ENCODE peak calls at places on chromosomes 6 and 20, in seven cellular contexts. C is endothelial cell, A is neural crest cell, P is omental fat pad, Z is mammary epithelial cell, M is upper lobe of right lung, Q is cardiac muscle cell. E is an unnamed sample.

GRCh38 chr6:46651006-46651405 is 1.6 kb downstream of the CYP39A1 start:
- DNase-seq in C (no peak), A (no peak), P (no peak), Z (no peak), M (no peak), Q (no peak), E (no peak)

GRCh38 chr6:43746071-43746470 is 23.9 kb upstream of the VEGFA start:
- DNase-seq in C (no peak), A (no peak), P (no peak), Z (no peak), M (no peak), Q (no peak), E (no peak)

GRCh38 chr6:47180633-47181032 is 129.1 kb downstream of the TNFRSF21 start:
- DNase-seq in C (no peak), A (no peak), P (no peak), Z (peak; percentile 88), M (no peak), Q (no peak), E (no peak)

GRCh38 chr6:97885230-97885772 is 602.3 kb upstream of the MMS22L start:
- DNase-seq in C (no peak), A (no peak), P (no peak), Z (no peak), M (no peak), Q (no peak), E (no peak)

GRCh38 chr6:144712541-144712940 is 427.4 kb downstream of the UTRN start:
- DNase-seq in C (no peak), A (no peak), P (no peak), Z (no peak), M (no peak), Q (peak; percentile 15), E (no peak)

GRCh38 chr20:3243718-3244358 is 4.8 kb upstream of the SLC4A11 start:
- DNase-seq in C (no peak), A (no peak), P (no peak), Z (no peak), M (no peak), Q (no peak), E (no peak)

GRCh38 chr6:144898052-144898689 is 613.0 kb downstream of the UTRN start:
- DNase-seq in C (no peak), A (no peak), P (no peak), Z (peak; percentile 80), M (no peak), Q (no peak), E (no peak)

GRCh38 chr6:150418825-150419594 is 50.2 kb downstream of the IYD start:
- DNase-seq in C (peak; percentile 73), A (peak; percentile 72), P (no peak), Z (peak; percentile 50), M (peak; percentile 85), Q (peak; percentile 79), E (peak; percentile 46)

DNA sequence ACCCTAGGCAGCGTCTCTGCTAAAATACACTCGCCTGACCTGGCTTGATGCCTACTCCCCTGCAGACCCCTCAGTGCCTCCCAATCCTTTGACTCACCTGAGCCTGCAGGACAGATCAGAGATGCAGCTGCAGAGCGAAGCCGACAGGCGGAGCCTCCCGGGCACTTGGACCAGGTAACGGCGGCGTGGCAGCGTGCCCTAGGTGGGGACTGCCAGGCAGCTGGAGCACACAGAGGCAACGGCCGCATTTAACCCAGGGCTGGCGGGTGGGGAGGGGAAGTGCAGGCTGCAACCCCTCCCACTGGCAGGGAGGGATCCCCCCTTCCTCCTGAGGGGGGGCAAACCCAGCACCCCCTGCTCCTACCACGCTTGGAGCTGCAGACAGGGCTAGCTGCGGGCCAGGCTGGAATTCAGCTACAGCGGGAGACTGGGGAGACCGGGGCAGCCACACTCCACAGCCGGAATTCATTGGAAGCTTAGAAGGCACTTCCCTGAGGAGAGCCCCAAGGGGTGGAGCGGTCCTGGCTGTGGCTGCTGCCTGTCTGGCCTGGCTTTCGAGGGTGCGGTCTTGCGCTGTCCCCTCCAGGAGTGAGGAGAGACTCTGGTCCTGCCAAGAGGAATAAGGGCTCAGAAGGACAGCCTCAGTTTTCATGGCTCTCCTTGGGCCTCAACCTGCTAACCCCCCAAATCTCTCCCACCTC is at the start of gene MATN4:
- DNase-seq in C (no peak), A (no peak), P (no peak), Z (no peak), M (peak; percentile 82), Q (no peak), E (no peak)
- TF ChIP-seq CTCF in C (no peak), A (no peak), P (no peak), Z (peak; percentile 59), M (peak; percentile 21), Q (no peak), E (no peak)

GRCh38 chr6:137656735-137657134 is 162.5 kb upstream of the OLIG3 start:
- DNase-seq in C (no peak), A (no peak), P (no peak), Z (no peak), M (no peak), Q (no peak), E (no peak)
- TF ChIP-seq CTCF in C (no peak), A (no peak), P (no peak), Z (no peak), M (no peak), Q (no peak), E (no peak)

DNA sequence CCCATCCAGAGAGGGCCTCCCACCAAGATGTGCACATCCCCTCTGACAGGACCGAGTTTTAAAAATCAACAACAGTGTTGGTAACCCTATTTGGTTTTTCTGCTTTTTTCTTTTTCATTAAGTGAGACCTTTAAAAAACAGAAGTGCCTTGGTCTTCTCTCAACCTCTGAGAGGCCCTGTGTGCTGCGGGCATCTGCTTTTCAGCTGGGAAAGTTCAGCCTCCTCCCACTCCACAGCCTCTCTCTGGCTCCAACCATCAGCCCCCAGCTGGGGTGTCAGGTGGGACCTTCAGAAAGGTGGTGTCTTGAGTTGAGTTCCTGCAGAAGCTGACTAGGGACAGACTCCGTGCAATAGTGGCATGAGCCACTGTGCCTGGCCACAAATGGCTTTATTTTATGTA is 64.6 kb upstream of the ZMYND8 start:
- DNase-seq in C (no peak), A (no peak), P (no peak), Z (no peak), M (no peak), Q (no peak), E (no peak)
- TF ChIP-seq CTCF in C (no peak), A (no peak), P (no peak), Z (no peak), M (no peak), Q (no peak), E (no peak)

DNA sequence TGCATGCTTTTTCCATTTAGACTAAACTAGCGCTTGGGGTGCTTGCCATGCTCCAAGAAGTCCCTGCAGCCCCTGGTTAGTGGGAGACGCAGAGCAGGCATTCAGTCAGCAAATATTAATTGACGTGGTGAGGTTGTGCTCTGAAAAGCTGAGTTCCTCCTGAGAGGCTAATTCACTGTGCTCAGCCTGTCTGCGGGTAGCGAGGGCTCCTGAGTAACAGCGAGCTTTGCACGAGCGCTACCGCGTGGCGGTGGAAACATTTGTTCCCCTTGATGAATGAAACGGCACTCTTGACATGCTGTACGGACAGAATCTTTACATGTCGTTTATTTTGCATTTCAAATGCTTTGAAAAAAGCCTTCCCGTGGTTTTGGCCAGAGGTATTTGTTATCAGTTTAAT is 170.6 kb upstream of the AGPAT4 start:
- DNase-seq in C (no peak), A (peak; percentile 21), P (no peak), Z (no peak), M (no peak), Q (peak; percentile 29), E (no peak)
- TF ChIP-seq CTCF in C (no peak), A (peak; percentile 17), P (no peak), Z (peak; percentile 10), M (no peak), Q (peak; percentile 11), E (no peak)

GRCh38 chr6:44778513-44778912 is 391.0 kb downstream of the CDC5L start:
- DNase-seq in C (no peak), A (no peak), P (no peak), Z (no peak), M (no peak), Q (no peak), E (no peak)
- TF ChIP-seq CTCF in C (no peak), A (no peak), P (no peak), Z (no peak), M (no peak), Q (no peak), E (no peak)

E was measured in GM10248.